ENCODE peak calls at places on chromosomes 7 and 10, in four cellular contexts. H, O, J and S are unnamed samples.

GRCh38 chr7:53642361-53642760 is 606.9 kb downstream of the POM121L12 start:
- DNase-seq in H (no peak), O (peak), J (no peak), S (no peak)

GRCh38 chr10:116708386-116708785 is 34.0 kb downstream of the HSPA12A start:
- DNase-seq in H (peak), O (no peak), J (no peak), S (no peak)

GRCh38 chr10:62306663-62307062 is 38.0 kb upstream of the RTKN2 start:
- DNase-seq in H (no peak), O (no peak), J (no peak), S (no peak)

GRCh38 chr7:46969303-46970130 is 612.4 kb downstream of the TNS3 start:
- DNase-seq in H (peak), O (no peak), J (no peak), S (no peak)

GRCh38 chr7:155964543-155964942 is 152.3 kb upstream of the SHH start:
- DNase-seq in H (no peak), O (no peak), J (no peak), S (peak)

GRCh38 chr7:100159099-100159623 is 638 bp upstream of the TRAPPC14 start:
- DNase-seq in H (no peak), O (peak), J (no peak), S (peak)

GRCh38 chr10:19745672-19746071 is 70.6 kb upstream of the PLXDC2 start:
- DNase-seq in H (no peak), O (no peak), J (no peak), S (no peak)

GRCh38 chr10:42933454-42934340 is 143.2 kb upstream of the RET start:
- DNase-seq in H (peak), O (peak), J (no peak), S (peak)

GRCh38 chr10:124611738-124612137 is 132.4 kb downstream of the FAM53B start:
- DNase-seq in H (no peak), O (no peak), J (no peak), S (no peak)

GRCh38 chr7:36827914-36828313 is 103.6 kb upstream of the AOAH start:
- DNase-seq in H (no peak), O (no peak), J (no peak), S (no peak)

GRCh38 chr10:123529146-123529760 is 136.9 kb upstream of the GPR26 start:
- DNase-seq in H (no peak), O (no peak), J (no peak), S (no peak)

GRCh38 chr7:65239707-65240352 is 133.8 kb upstream of the ZNF92 start:
- DNase-seq in H (no peak), O (peak), J (peak), S (peak)

GRCh38 chr10:6045600-6046457 is 16.3 kb downstream of the IL2RA start:
- DNase-seq in H (no peak), O (no peak), J (no peak), S (no peak)

GRCh38 chr10:45420453-45421192 is 46.6 kb downstream of the ALOX5 start:
- DNase-seq in H (peak), O (no peak), J (no peak), S (no peak)

GRCh38 chr10:28569506-28570159 is 36.7 kb downstream of the WAC start:
- DNase-seq in H (peak), O (no peak), J (no peak), S (no peak)

GRCh38 chr10:133378251-133379096 is 588 bp upstream of the PAOX start:
- DNase-seq in H (peak), O (peak), J (no peak), S (peak)

GRCh38 chr7:55449205-55449991 is 84.3 kb downstream of the LANCL2 start:
- DNase-seq in H (no peak), O (no peak), J (no peak), S (no peak)

GRCh38 chr7:94127026-94127425 is 122.9 kb upstream of the BET1 start:
- DNase-seq in H (peak), O (no peak), J (no peak), S (no peak)

GRCh38 chr7:124566576-124566975 is 199.0 kb downstream of the GPR37 start:
- DNase-seq in H (peak), O (peak), J (peak), S (peak)

GRCh38 chr10:30432631-30433285 is 1.2 kb upstream of the MAP3K8 start:
- DNase-seq in H (no peak), O (no peak), J (no peak), S (peak)

GRCh38 chr10:100730739-100731602 is 14.4 kb upstream of the PAX2 start:
- DNase-seq in H (peak), O (peak), J (no peak), S (no peak)

GRCh38 chr10:100508691-100509150 is 10.9 kb downstream of the SEC31B start:
- DNase-seq in H (peak), O (peak), J (no peak), S (peak)

GRCh38 chr10:43417950-43418768 is 9.2 kb upstream of the HNRNPF start:
- DNase-seq in H (no peak), O (no peak), J (no peak), S (no peak)

GRCh38 chr10:22605168-22605567 is 109.2 kb downstream of the PIP4K2A start:
- DNase-seq in H (peak), O (no peak), J (no peak), S (no peak)
- H3K56ac ChIP-seq in H (no peak), O (no peak), J (no peak), S (no peak)

GRCh38 chr10:129157185-129157584 is 309.9 kb upstream of the MGMT start:
- DNase-seq in H (no peak), O (no peak), J (no peak), S (no peak)
- H3K56ac ChIP-seq in H (no peak), O (no peak), J (no peak), S (no peak)

GRCh38 chr7:14902589-14902963 is at the start of gene DGKB:
- DNase-seq in H (peak), O (peak), J (no peak), S (peak)
- H3K56ac ChIP-seq in H (no peak), O (peak), J (no peak), S (no peak)

GRCh38 chr7:7349156-7349555 is 166.8 kb downstream of the C1GALT1 start:
- DNase-seq in H (no peak), O (no peak), J (no peak), S (no peak)

GRCh38 chr7:7351156-7351555 is 168.8 kb downstream of the C1GALT1 start:
- DNase-seq in H (no peak), O (no peak), J (no peak), S (no peak)

GRCh38 chr7:7351832-7352231 is 169.5 kb downstream of the C1GALT1 start:
- DNase-seq in H (no peak), O (peak), J (no peak), S (no peak)

GRCh38 chr7:7352845-7353244 is 170.5 kb downstream of the C1GALT1 start:
- DNase-seq in H (no peak), O (peak), J (peak), S (peak)

DNA sequence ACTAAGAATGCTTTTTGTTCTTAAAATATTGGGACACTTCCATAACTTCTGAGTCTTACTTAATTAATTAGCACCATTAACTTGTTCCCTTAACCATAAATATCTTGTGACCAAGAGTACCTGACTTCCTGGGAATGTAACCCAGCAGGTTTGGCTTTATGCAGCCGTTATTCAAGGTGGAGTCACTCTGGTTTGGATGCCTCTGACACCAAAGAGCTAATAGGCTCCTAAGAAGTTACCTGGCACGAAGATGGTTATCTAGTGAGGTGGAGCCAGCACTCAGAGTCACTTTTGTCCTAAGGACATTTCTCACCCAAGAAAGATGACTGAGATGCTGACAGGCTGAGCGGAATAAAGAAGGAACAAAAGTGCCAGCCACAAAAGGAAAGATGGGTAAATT is 172.3 kb downstream of the C1GALT1 start:
- DNase-seq in H (no peak), O (peak), J (no peak), S (no peak)
- H3K56ac ChIP-seq in H (no peak), O (no peak), J (no peak), S (no peak)

GRCh38 chr10:77866598-77866997 is 60.0 kb downstream of the DLG5 start:
- DNase-seq in H (no peak), O (no peak), J (no peak), S (no peak)

GRCh38 chr10:77864151-77864851 is 62.3 kb downstream of the DLG5 start:
- DNase-seq in H (no peak), O (no peak), J (no peak), S (no peak)

GRCh38 chr10:77863446-77863845 is 63.1 kb downstream of the DLG5 start:
- DNase-seq in H (no peak), O (no peak), J (no peak), S (no peak)

GRCh38 chr10:77867124-77867715 is 59.3 kb downstream of the DLG5 start:
- DNase-seq in H (no peak), O (peak), J (no peak), S (no peak)

GRCh38 chr10:77865585-77866324 is 60.8 kb downstream of the DLG5 start:
- DNase-seq in H (no peak), O (no peak), J (no peak), S (peak)
- H3K56ac ChIP-seq in H (no peak), O (no peak), J (no peak), S (no peak)

GRCh38 chr10:90969148-90969547 is 48.3 kb upstream of the ANKRD1 start:
- DNase-seq in H (no peak), O (no peak), J (no peak), S (no peak)
- H3K56ac ChIP-seq in H (peak), O (no peak), J (no peak), S (no peak)

GRCh38 chr10:34407227-34407626 is 407.9 kb downstream of the PARD3 start:
- DNase-seq in H (peak), O (no peak), J (no peak), S (no peak)
- H3K56ac ChIP-seq in H (no peak), O (no peak), J (no peak), S (no peak)

DNA sequence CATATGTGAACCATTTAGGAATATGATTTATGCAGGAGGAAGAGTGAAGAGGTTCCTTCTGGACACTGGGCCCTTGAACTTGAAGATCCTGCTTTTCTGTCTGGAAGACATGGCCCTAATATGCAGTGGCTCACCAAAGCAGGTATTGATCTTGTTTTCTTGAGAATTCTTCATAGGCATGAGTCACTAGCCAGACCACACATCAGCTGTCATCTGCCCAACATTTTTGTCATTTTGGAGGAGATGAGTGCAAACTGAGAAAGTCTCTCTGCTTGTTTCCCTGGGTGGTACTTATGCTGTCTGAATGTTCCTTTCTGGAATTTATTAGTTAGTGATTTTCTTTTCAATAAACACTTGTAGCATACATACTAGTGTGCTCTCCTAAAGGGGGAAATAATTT is 382.6 kb downstream of the LRMDA start:
- DNase-seq in H (no peak), O (no peak), J (no peak), S (no peak)
- H3K56ac ChIP-seq in H (no peak), O (no peak), J (no peak), S (no peak)